ENCODE peak calls at places on chromosome 21, in six cellular contexts. K is NB4, T is B cell, D is endothelial cell, Q is spleen, Y is neural progenitor cell. G is an unnamed sample.

GRCh38 chr21:41817228-41817627 is 50.4 kb upstream of the RIPK4 start:
- DNase-seq in Q (peak; percentile 60), T (peak; percentile 78), K (peak; percentile 49), D (peak; percentile 70), Y (peak; percentile 71), G (peak; percentile 55)

GRCh38 chr21:25170681-25171080 is 436.6 kb downstream of the MRPL39 start:
- DNase-seq in T (no peak), K (peak; percentile 45), D (no peak), Y (no peak), Q (no peak), G (no peak)

GRCh38 chr21:28899744-28900143 is 92.9 kb downstream of the LTN1 start:
- DNase-seq in Q (no peak), Y (no peak), T (no peak), K (no peak), D (no peak), G (no peak)

GRCh38 chr21:24197132-24197643 is 1410.1 kb downstream of the MRPL39 start:
- DNase-seq in T (no peak), D (no peak), Y (no peak), Q (no peak), K (no peak), G (no peak)

GRCh38 chr21:26194326-26194725 is 23.8 kb upstream of the APP start:
- DNase-seq in K (no peak), Y (no peak), D (no peak), Q (no peak), T (no peak), G (no peak)

GRCh38 chr21:14691924-14692323 is 145.8 kb upstream of the SAMSN1 start:
- DNase-seq in Y (no peak), T (no peak), Q (no peak), D (no peak), K (no peak), G (no peak)

GRCh38 chr21:15446193-15446592 is 283.6 kb upstream of the USP25 start:
- DNase-seq in D (no peak), T (no peak), Y (no peak), K (no peak), Q (no peak), G (no peak)

GRCh38 chr21:26135520-26135919 is 35.0 kb downstream of the APP start:
- DNase-seq in K (no peak), Q (no peak), T (no peak), D (no peak), Y (no peak), G (no peak)

GRCh38 chr21:14686466-14687276 is 140.6 kb upstream of the SAMSN1 start:
- DNase-seq in Q (peak; percentile 74), Y (no peak), K (peak; percentile 11), D (no peak), T (no peak), G (no peak)

GRCh38 chr21:28974531-28975227 is 18.0 kb downstream of the LTN1 start:
- DNase-seq in D (no peak), T (no peak), Q (no peak), Y (no peak), K (no peak), G (no peak)

GRCh38 chr21:26007911-26008579 is 162.5 kb downstream of the APP start:
- DNase-seq in Y (no peak), Q (no peak), T (no peak), K (no peak), D (no peak), G (no peak)

GRCh38 chr21:41557884-41558283 is 49.9 kb upstream of the TMPRSS2 start:
- DNase-seq in Q (no peak), Y (no peak), K (no peak), T (no peak), D (no peak), G (no peak)

GRCh38 chr21:44751186-44751798 is 39.9 kb upstream of the TSPEAR start:
- DNase-seq in D (no peak), Q (no peak), Y (no peak), T (no peak), K (no peak), G (no peak)

GRCh38 chr21:44750675-44751025 is 39.3 kb upstream of the TSPEAR start:
- DNase-seq in Q (no peak), Y (no peak), D (no peak), T (no peak), K (no peak), G (no peak)

GRCh38 chr21:44751799-44752636 is 40.6 kb upstream of the TSPEAR start:
- DNase-seq in Y (no peak), K (no peak), D (no peak), T (no peak), Q (no peak), G (no peak)

GRCh38 chr21:44753357-44753756 is 42.0 kb upstream of the TSPEAR start:
- DNase-seq in K (no peak), T (no peak), Q (no peak), Y (no peak), D (no peak), G (no peak)

GRCh38 chr21:44752701-44753235 is 41.4 kb upstream of the TSPEAR start:
- DNase-seq in D (no peak), T (no peak), Y (no peak), Q (no peak), K (no peak), G (no peak)
- TF ChIP-seq CTCF in D (no peak), T (no peak), Y (no peak), Q (no peak), K (no peak), G (no peak)

GRCh38 chr21:36170823-36171222 is 14.2 kb downstream of the DOP1B start:
- DNase-seq in T (no peak), D (no peak), Y (no peak), K (no peak), Q (no peak), G (no peak)

GRCh38 chr21:36171741-36172331 is 15.2 kb downstream of the DOP1B start:
- DNase-seq in D (no peak), K (no peak), Y (no peak), T (no peak), Q (no peak), G (no peak)

GRCh38 chr21:36171327-36171726 is 14.7 kb downstream of the DOP1B start:
- DNase-seq in Y (no peak), T (no peak), D (no peak), Q (no peak), K (no peak), G (no peak)

GRCh38 chr21:36166705-36167104 is 10.1 kb downstream of the DOP1B start:
- DNase-seq in Q (no peak), D (no peak), K (peak; percentile 46), Y (no peak), T (no peak), G (no peak)

DNA sequence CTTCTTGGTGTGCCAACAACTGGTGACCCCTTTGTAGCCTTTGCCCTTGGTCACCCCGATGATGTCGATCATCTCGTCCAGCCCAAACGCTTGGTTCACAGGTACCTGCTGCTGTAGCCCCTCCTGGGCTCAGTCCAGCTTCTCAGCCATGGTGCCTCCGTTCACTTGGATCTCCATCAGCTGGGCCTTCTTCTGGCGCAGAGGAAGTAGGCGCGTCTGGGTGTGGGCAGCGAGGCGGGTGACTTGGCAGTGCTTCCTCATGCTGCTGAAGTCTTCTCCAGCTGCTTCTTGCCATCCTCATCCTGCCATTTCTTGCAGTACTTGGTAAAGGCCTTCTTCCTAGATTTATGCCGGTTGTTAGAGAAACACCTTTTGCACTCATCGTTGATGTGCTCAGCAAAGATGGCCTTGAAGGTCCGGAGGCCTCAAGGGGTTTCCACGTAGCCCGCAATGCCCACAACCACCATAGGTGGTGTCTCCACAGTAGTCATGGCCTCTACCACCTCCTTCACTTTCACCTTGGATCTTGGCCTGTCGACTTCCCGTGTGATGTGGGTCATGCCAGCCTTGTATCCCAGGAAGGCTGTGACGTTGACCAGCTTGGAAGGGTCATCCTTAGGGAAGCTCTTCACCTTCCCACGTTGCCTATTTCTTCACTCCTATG is 13.0 kb downstream of the DOP1B start:
- DNase-seq in Q (peak; percentile 82), D (no peak), T (no peak), Y (no peak), K (no peak), G (no peak)
- TF ChIP-seq CTCF in Q (no peak), D (no peak), T (no peak), Y (no peak), K (peak; percentile 22), G (peak; percentile 19)

GRCh38 chr21:43361127-43361492 is 65.8 kb downstream of the SIK1 start:
- DNase-seq in T (no peak), Y (no peak), Q (no peak), K (peak; percentile 13), D (no peak), G (peak; percentile 64)
- TF ChIP-seq CTCF in T (no peak), Y (no peak), Q (no peak), K (no peak), D (no peak), G (no peak)

GRCh38 chr21:46245213-46245915 is 16.8 kb upstream of the LSS start:
- DNase-seq in D (no peak), Q (no peak), T (no peak), Y (no peak), K (no peak), G (no peak)
- TF ChIP-seq CTCF in D (no peak), Q (no peak), T (no peak), Y (no peak), K (no peak), G (peak; percentile 15)

DNA sequence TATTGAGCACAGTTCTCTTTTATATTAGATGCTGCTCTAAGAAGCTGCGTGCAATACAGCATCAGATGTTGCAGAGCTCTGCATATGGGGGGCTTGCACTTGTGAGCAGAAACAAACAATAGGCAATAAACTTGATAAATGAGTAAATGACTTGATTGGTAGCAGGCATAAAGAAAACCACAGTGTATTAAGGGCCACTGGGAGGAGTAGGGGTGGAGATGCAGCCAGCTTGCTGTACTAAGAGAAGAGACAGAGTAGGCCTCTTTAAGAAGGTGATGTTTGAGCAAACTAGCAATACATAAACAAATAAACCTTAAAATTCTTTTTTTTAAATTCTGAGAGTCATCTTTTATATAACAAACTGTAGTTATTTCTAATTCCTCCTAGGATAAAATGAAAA is 598.5 kb upstream of the ADAMTS5 start:
- DNase-seq in D (no peak), T (no peak), K (no peak), Y (no peak), Q (no peak), G (no peak)
- TF ChIP-seq CTCF in D (no peak), T (no peak), K (no peak), Y (no peak), Q (no peak), G (no peak)

GRCh38 chr21:38968887-38969543 is 163.3 kb downstream of the ETS2 start:
- DNase-seq in Q (no peak), D (no peak), K (peak; percentile 85), Y (no peak), T (no peak), G (no peak)
- TF ChIP-seq CTCF in Q (no peak), D (no peak), K (no peak), Y (no peak), T (no peak), G (no peak)

GRCh38 chr21:32096411-32096810 is 182.4 kb downstream of the MIS18A start:
- DNase-seq in Y (peak; percentile 62), T (no peak), D (peak; percentile 42), K (peak; percentile 58), Q (no peak), G (peak; percentile 42)
- TF ChIP-seq CTCF in Y (peak; percentile 69), T (no peak), D (peak; percentile 51), K (peak; percentile 53), Q (no peak), G (peak; percentile 74)

GRCh38 chr21:35436899-35437298 is 387.8 kb upstream of the RUNX1 start:
- DNase-seq in T (no peak), K (no peak), D (no peak), Q (no peak), Y (no peak), G (no peak)
- TF ChIP-seq CTCF in T (no peak), K (no peak), D (peak; percentile 25), Q (no peak), Y (no peak), G (no peak)